ENCODE peak calls at places on chromosomes 12 and 14, in five cellular contexts. W is IMR-90, A is psoas muscle, X is tibial nerve, F is Peyer's patch. Z is an unnamed sample.

GRCh38 chr12:128727999-128728398 is 95.8 kb downstream of the SLC15A4 start:
- DNase-seq in A (no peak), F (no peak), X (no peak), W (no peak), Z (no peak)

GRCh38 chr14:32545109-32545857 is 216.2 kb downstream of the AKAP6 start:
- DNase-seq in W (no peak), F (no peak), A (no peak), X (no peak), Z (no peak)

GRCh38 chr12:110822821-110823415 is 23.9 kb upstream of the CCDC63 start:
- DNase-seq in W (no peak), F (no peak), X (no peak), A (no peak), Z (no peak)

GRCh38 chr14:95228240-95228639 is 70.9 kb upstream of the DICER1 start:
- DNase-seq in A (no peak), W (no peak), X (no peak), F (no peak), Z (no peak)

GRCh38 chr14:56244138-56244789 is 126.1 kb downstream of the PELI2 start:
- DNase-seq in F (no peak), X (no peak), A (no peak), W (peak; percentile 94), Z (no peak)

GRCh38 chr12:62581288-62582064 is 114.8 kb downstream of the MON2 start:
- DNase-seq in A (no peak), X (no peak), W (peak; percentile 73), F (no peak), Z (no peak)

GRCh38 chr12:45407188-45407850 is 191.4 kb downstream of the ANO6 start:
- DNase-seq in F (no peak), X (no peak), W (peak; percentile 83), A (no peak), Z (peak; percentile 50)

GRCh38 chr12:69512820-69513219 is 42.6 kb downstream of the FRS2 start:
- DNase-seq in A (no peak), X (no peak), F (no peak), W (peak; percentile 77), Z (no peak)

GRCh38 chr14:101360045-101360931 is 201.0 kb upstream of the DIO3 start:
- DNase-seq in W (no peak), F (peak; percentile 34), X (peak; percentile 69), A (peak; percentile 78), Z (peak; percentile 91)

GRCh38 chr12:64669270-64669842 is 59.1 kb downstream of the RASSF3 start:
- DNase-seq in X (no peak), F (peak; percentile 61), W (peak; percentile 11), A (peak; percentile 25), Z (no peak)

GRCh38 chr12:126055521-126055920 is 990.3 kb downstream of the AACS start:
- DNase-seq in X (no peak), W (no peak), A (no peak), F (no peak), Z (no peak)

GRCh38 chr12:124588689-124589318 is 21.4 kb upstream of the NCOR2 start:
- DNase-seq in A (peak; percentile 58), F (no peak), W (peak; percentile 81), X (peak; percentile 40), Z (peak; percentile 56)

GRCh38 chr12:65501093-65501621 is 222.7 kb downstream of the MSRB3 start:
- DNase-seq in W (no peak), A (peak; percentile 51), F (no peak), X (peak; percentile 72), Z (peak; percentile 32)

GRCh38 chr14:52338282-52338681 is 24.2 kb downstream of the PTGER2 start:
- DNase-seq in F (no peak), A (no peak), W (peak; percentile 70), X (no peak), Z (no peak)

GRCh38 chr12:91178139-91178561 is 4.5 kb downstream of the DCN start:
- DNase-seq in A (peak; percentile 13), F (no peak), W (peak; percentile 62), X (no peak), Z (peak; percentile 43)

GRCh38 chr12:13727707-13728147 is 253.7 kb downstream of the GRIN2B start:
- DNase-seq in F (no peak), A (no peak), W (no peak), X (no peak), Z (no peak)

GRCh38 chr12:57658890-57659289 is 25.9 kb upstream of the B4GALNT1 start:
- DNase-seq in F (no peak), X (no peak), W (no peak), A (no peak), Z (no peak)

GRCh38 chr12:18864900-18865561 is 127.1 kb downstream of the CAPZA3 start:
- DNase-seq in X (no peak), W (peak; percentile 73), F (no peak), A (no peak), Z (no peak)

GRCh38 chr12:94458882-94459772 is 540 bp downstream of the CEP83 start:
- DNase-seq in A (no peak), F (no peak), W (peak; percentile 48), X (no peak), Z (no peak)

GRCh38 chr14:80117876-80118275 is 93.4 kb downstream of the DIO2 start:
- DNase-seq in F (no peak), A (no peak), X (no peak), W (no peak), Z (no peak)

GRCh38 chr12:99108924-99109323 is 463.8 kb downstream of the APAF1 start:
- DNase-seq in X (no peak), F (no peak), W (no peak), A (no peak), Z (no peak)

GRCh38 chr14:90179357-90179756 is 77.0 kb upstream of the PSMC1 start:
- DNase-seq in W (no peak), X (no peak), A (no peak), F (no peak), Z (no peak)

GRCh38 chr12:14884458-14884878 is 1.2 kb downstream of the MGP start:
- DNase-seq in F (peak; percentile 85), W (peak; percentile 72), A (peak; percentile 77), X (peak; percentile 79), Z (peak; percentile 89)
- H3K4me3 ChIP-seq in F (no peak overlapping the region), W (no peak overlapping the region), A (peak overlapping the region; percentile 52), X (peak overlapping the region; percentile 30), Z (peak overlapping the region; percentile 37)

GRCh38 chr12:108683906-108684556 is 47.3 kb downstream of the CORO1C start:
- DNase-seq in X (no peak), W (no peak), F (no peak), A (no peak), Z (no peak)
- H3K4me1 ChIP-seq in X (peaks cover 56% of the 10 kb centered on the region), W (peaks cover 18% of the 10 kb centered on the region), F (peaks cover 16% of the 10 kb centered on the region), A (peaks cover 73% of the 10 kb centered on the region), Z (peaks cover 8% of the 10 kb centered on the region)

DNA sequence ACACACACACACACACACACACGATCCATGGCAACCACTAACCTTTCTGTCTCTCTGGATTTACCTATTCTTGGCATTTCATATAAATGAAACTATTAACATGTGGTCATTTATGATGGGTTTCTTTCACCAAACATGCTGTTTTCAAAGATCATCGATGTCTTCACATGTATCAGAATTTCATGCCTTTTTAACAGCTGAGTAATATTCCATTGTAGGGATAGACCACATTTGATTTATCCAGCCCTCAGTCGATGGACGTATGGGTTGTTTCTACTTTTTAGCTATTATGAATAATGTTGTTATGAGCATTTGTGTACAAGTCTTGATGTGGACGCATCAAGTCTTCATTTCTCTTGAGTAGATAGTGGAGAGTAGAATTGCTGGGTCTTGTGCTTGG is 56.5 kb downstream of the MVK start:
- DNase-seq in W (no peak), F (no peak), A (no peak), X (no peak), Z (no peak)
- H3K27me3 ChIP-seq in W (peaks cover 22% of the 10 kb centered on the region), F (no peaks in the 10 kb centered on the region), A (peaks cover 6% of the 10 kb centered on the region), X (peaks cover 39% of the 10 kb centered on the region), Z (peaks cover 4% of the 10 kb centered on the region)

GRCh38 chr14:76918176-76918750 is 92.1 kb downstream of the LRRC74A start:
- DNase-seq in F (no peak), A (peak; percentile 77), W (peak; percentile 90), X (peak; percentile 37), Z (peak; percentile 82)
- H3K4me3 ChIP-seq in F (no peak overlapping the region), A (peak overlapping the region; percentile 3), W (no peak overlapping the region), X (no peak overlapping the region), Z (no peak overlapping the region)

GRCh38 chr12:112421363-112421762 is 2.6 kb downstream of the PTPN11 start:
- DNase-seq in A (no peak), W (no peak), X (no peak), F (no peak), Z (no peak)
- H3K4me1 ChIP-seq in A (peaks cover 52% of the 10 kb centered on the region), W (peaks cover 7% of the 10 kb centered on the region), X (peaks cover 67% of the 10 kb centered on the region), F (peaks cover 29% of the 10 kb centered on the region), Z (no peaks in the 10 kb centered on the region)

Z was measured in uterus.